ENCODE peak calls at places on chromosomes 7 and 10, in six cellular contexts. W is HCT116; E is uterus; V is mucosa of descending colon; T is CD4-positive, CD25-positive, alpha-beta regulatory T cell; H is trophoblast cell. G is an unnamed sample.

GRCh38 chr7:22319424-22320403 is 37.2 kb downstream of the RAPGEF5 start:
- DNase-seq in E (no peak), W (no peak), V (no peak), H (no peak), T (no peak), G (no peak)

GRCh38 chr7:44415510-44415909 is 74.9 kb downstream of the NUDCD3 start:
- DNase-seq in W (no peak), T (no peak), V (no peak), E (no peak), H (peak; percentile 77), G (no peak)

GRCh38 chr7:106653488-106653887 is 7.5 kb downstream of the CCDC71L start:
- DNase-seq in W (no peak), E (no peak), T (no peak), V (no peak), H (no peak), G (no peak)

GRCh38 chr7:89661876-89662275 is 492.4 kb upstream of the STEAP1 start:
- DNase-seq in W (no peak), H (no peak), T (no peak), V (no peak), E (no peak), G (no peak)

GRCh38 chr10:16798571-16798970 is 18.7 kb downstream of the RSU1 start:
- DNase-seq in E (no peak), V (no peak), T (no peak), H (no peak), W (no peak), G (no peak)

GRCh38 chr7:105141068-105141467 is 127.1 kb downstream of the KMT2E start:
- DNase-seq in W (peak; percentile 8), T (peak; percentile 34), E (no peak), V (no peak), H (no peak), G (no peak)

GRCh38 chr7:17456541-17456940 is 158.1 kb downstream of the AHR start:
- DNase-seq in H (no peak), W (no peak), V (no peak), E (no peak), T (no peak), G (no peak)

GRCh38 chr7:519974-520458 is 370 bp upstream of the PDGFA start:
- DNase-seq in W (no peak), T (peak; percentile 11), V (peak; percentile 44), E (peak; percentile 66), H (peak; percentile 55), G (no peak)

GRCh38 chr10:80511984-80512634 is 25.6 kb upstream of the SH2D4B start:
- DNase-seq in E (no peak), W (no peak), T (no peak), H (no peak), V (no peak), G (no peak)

GRCh38 chr10:63260860-63261251 is 127.7 kb downstream of the NRBF2 start:
- DNase-seq in H (no peak), E (no peak), W (no peak), V (no peak), T (no peak), G (no peak)

GRCh38 chr10:35195361-35196306 is 69.0 kb downstream of the CREM start:
- DNase-seq in E (peak; percentile 76), V (peak; percentile 82), W (peak; percentile 82), T (peak; percentile 97), H (peak; percentile 95), G (peak; percentile 91)

GRCh38 chr10:119726291-119727261 is 726 bp downstream of the INPP5F start:
- DNase-seq in H (peak; percentile 16), E (no peak), V (peak; percentile 64), W (no peak), T (peak; percentile 34), G (no peak)

GRCh38 chr7:81173766-81174281 is 255.0 kb upstream of the SEMA3C start:
- DNase-seq in V (no peak), T (no peak), H (peak; percentile 86), E (no peak), W (no peak), G (no peak)

GRCh38 chr10:11017575-11018425 is at the start of gene CELF2:
- DNase-seq in V (peak; percentile 79), H (peak; percentile 23), W (no peak), E (peak; percentile 57), T (peak; percentile 44), G (no peak)

GRCh38 chr10:104076743-104077160 is 8.9 kb downstream of the COL17A1 start:
- DNase-seq in H (no peak), W (no peak), E (no peak), V (peak; percentile 66), T (no peak), G (no peak)

GRCh38 chr10:133313192-133313591 is 4.5 kb downstream of the ZNF511 start:
- DNase-seq in T (no peak), E (no peak), H (no peak), W (no peak), V (no peak), G (no peak)

GRCh38 chr10:58599927-58600553 is 87.4 kb downstream of the BICC1 start:
- DNase-seq in W (no peak), H (no peak), E (no peak), V (no peak), T (no peak), G (no peak)

GRCh38 chr10:25753776-25754175 is 180.3 kb upstream of the MYO3A start:
- DNase-seq in T (no peak), H (peak; percentile 31), V (no peak), E (no peak), W (no peak), G (no peak)

GRCh38 chr7:105269397-105269796 is 119.3 kb downstream of the SRPK2 start:
- DNase-seq in H (no peak), W (no peak), E (no peak), T (no peak), V (no peak), G (no peak)

GRCh38 chr7:50196719-50197118 is 103.7 kb upstream of the ZPBP start:
- DNase-seq in W (no peak), E (no peak), V (no peak), T (no peak), H (no peak), G (no peak)

GRCh38 chr7:121126801-121127534 is 138.5 kb downstream of the CPED1 start:
- DNase-seq in E (no peak), T (no peak), W (peak; percentile 51), H (no peak), V (no peak), G (no peak)

GRCh38 chr7:150451097-150451793 is 815 bp downstream of the GIMAP8 start:
- DNase-seq in H (no peak), E (no peak), W (no peak), T (peak; percentile 82), V (peak; percentile 53), G (no peak)

GRCh38 chr7:47609803-47610452 is 28.0 kb upstream of the TNS3 start:
- DNase-seq in H (no peak), T (no peak), W (no peak), V (peak; percentile 42), E (peak; percentile 68), G (no peak)

GRCh38 chr10:131089150-131089549 is 222.4 kb downstream of the TCERG1L start:
- DNase-seq in T (no peak), W (no peak), V (no peak), H (no peak), E (no peak), G (no peak)

GRCh38 chr10:131088619-131089018 is 222.9 kb downstream of the TCERG1L start:
- DNase-seq in E (no peak), V (no peak), T (no peak), H (peak; percentile 15), W (no peak), G (no peak)

GRCh38 chr10:131086094-131086493 is 225.4 kb downstream of the TCERG1L start:
- DNase-seq in H (no peak), E (no peak), W (no peak), T (no peak), V (no peak), G (no peak)

GRCh38 chr10:131086511-131086910 is 225.0 kb downstream of the TCERG1L start:
- DNase-seq in V (no peak), T (no peak), E (no peak), H (no peak), W (no peak), G (no peak)

DNA sequence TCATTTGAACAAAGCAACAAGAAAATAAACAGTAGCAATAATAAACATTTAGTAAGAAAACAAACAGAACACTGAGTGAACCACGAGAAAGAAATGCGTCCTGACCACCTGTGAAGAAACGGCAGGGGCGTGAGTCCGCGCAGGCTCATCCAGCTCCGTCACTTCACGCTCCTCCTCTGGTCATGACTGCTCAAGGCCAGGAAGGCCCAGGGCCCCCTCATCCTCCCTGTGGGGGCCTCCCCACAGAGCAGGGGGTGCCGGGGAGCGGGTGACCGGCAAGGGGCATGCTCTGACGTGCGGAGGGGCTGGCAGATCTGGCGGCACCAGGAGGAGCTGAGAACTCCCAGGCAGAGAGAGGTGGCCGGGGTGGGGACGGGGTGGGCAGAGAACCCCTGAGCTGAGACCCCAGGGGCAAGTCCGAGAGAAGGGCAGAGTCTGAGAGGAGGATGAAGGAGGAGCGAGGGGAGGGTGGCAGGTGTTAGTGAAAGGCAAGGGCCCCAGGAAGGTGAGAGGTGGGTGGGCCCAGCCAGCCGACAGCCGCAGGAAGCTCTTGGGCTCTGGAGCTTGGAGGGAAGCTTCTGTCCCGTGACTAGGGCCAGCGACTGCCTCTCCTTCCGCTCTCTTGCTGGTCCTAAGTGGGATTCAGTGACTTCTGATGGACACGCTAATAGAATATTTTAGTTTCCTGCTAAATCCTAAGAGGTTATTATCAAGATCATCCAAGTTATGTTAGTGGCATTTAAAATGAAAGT is 223.9 kb downstream of the TCERG1L start:
- DNase-seq in E (no peak), H (peak; percentile 44), V (no peak), W (no peak), T (no peak), G (no peak)
- H3K9me3 ChIP-seq in E (no peaks in the 10 kb centered on the region), H (peaks cover 4% of the 10 kb centered on the region), V (no peaks in the 10 kb centered on the region), W (no peaks in the 10 kb centered on the region), T (no peaks in the 10 kb centered on the region), G (no peaks in the 10 kb centered on the region)

GRCh38 chr7:155699180-155699579 is 54.7 kb downstream of the RBM33 start:
- DNase-seq in T (no peak), W (no peak), V (no peak), E (no peak), H (no peak), G (no peak)

GRCh38 chr7:155700847-155701246 is 56.4 kb downstream of the RBM33 start:
- DNase-seq in V (peak; percentile 67), H (no peak), T (no peak), W (no peak), E (no peak), G (no peak)

GRCh38 chr7:155701972-155702544 is 57.6 kb downstream of the RBM33 start:
- DNase-seq in E (no peak), V (no peak), H (no peak), T (peak; percentile 18), W (no peak), G (no peak)

GRCh38 chr7:155705656-155706360 is 61.3 kb downstream of the RBM33 start:
- DNase-seq in W (no peak), E (no peak), H (no peak), V (no peak), T (no peak), G (no peak)

GRCh38 chr7:155702616-155703015 is 58.2 kb downstream of the RBM33 start:
- DNase-seq in H (no peak), W (no peak), V (no peak), T (no peak), E (no peak), G (no peak)
- H3K4me3 ChIP-seq in H (no peak overlapping the region), W (no peak overlapping the region), V (no peak overlapping the region), T (no peak overlapping the region), E (no peak overlapping the region), G (no peak overlapping the region)

GRCh38 chr10:77391605-77392235 is 245.9 kb downstream of the KCNMA1 start:
- DNase-seq in E (peak; percentile 79), T (peak; percentile 7), H (peak; percentile 83), W (peak; percentile 74), V (peak; percentile 84), G (peak; percentile 92)
- H3K4me1 ChIP-seq in E (peaks cover 7% of the 10 kb centered on the region), T (no peaks in the 10 kb centered on the region), H (peaks cover 43% of the 10 kb centered on the region), W (peaks cover 6% of the 10 kb centered on the region), V (no peaks in the 10 kb centered on the region), G (peaks cover 67% of the 10 kb centered on the region)

GRCh38 chr10:131706952-131707351 is 193.9 kb upstream of the PPP2R2D start:
- DNase-seq in T (no peak), H (no peak), V (no peak), W (no peak), E (peak; percentile 2), G (no peak)
- H3K9me3 ChIP-seq in T (no peaks in the 10 kb centered on the region), H (peaks cover 14% of the 10 kb centered on the region), V (peaks cover 12% of the 10 kb centered on the region), W (no peaks in the 10 kb centered on the region), E (no peaks in the 10 kb centered on the region), G (peaks cover 5% of the 10 kb centered on the region)